ENCODE peak calls at places on chromosomes 16 and 17, in five cellular contexts. One of them, this sample, is unnamed.
A peak's percentile ranks its signal among the peaks of the same experiment; 100 is the strongest.

GRCh38 chr17:41503202-41503601 is 2.2 kb downstream of the KRT13 start:
- DNase-seq in tibial artery: no peak
- DNase-seq in mucosa of gallbladder: no peak
- DNase-seq in stimulated activated CD4-positive, alpha-beta T cell treated with anti-CD3 and anti-CD28 coated beads, Interleukin-4, amount 100 ng/mL, for 1 hour: no peak
- DNase-seq in fibroblast of mammary gland: no peak
- DNase-seq in this sample: no peak

GRCh38 chr17:36590082-36590481 is 1.6 kb upstream of the DHRS11 start:
- DNase-seq in tibial artery: no peak
- DNase-seq in mucosa of gallbladder: no peak
- DNase-seq in stimulated activated CD4-positive, alpha-beta T cell treated with anti-CD3 and anti-CD28 coated beads, Interleukin-4, amount 100 ng/mL, for 1 hour: no peak
- DNase-seq in fibroblast of mammary gland: peak; percentile 23
- DNase-seq in this sample: no peak

GRCh38 chr16:4938683-4939030 is 1.7 kb upstream of the PPL start:
- DNase-seq in tibial artery: no peak
- DNase-seq in mucosa of gallbladder: no peak
- DNase-seq in stimulated activated CD4-positive, alpha-beta T cell treated with anti-CD3 and anti-CD28 coated beads, Interleukin-4, amount 100 ng/mL, for 1 hour: no peak
- DNase-seq in fibroblast of mammary gland: peak; percentile 77
- DNase-seq in this sample: no peak

GRCh38 chr17:80289631-80290030 is 29.0 kb downstream of the RNF213 start:
- DNase-seq in tibial artery: no peak
- DNase-seq in mucosa of gallbladder: no peak
- DNase-seq in stimulated activated CD4-positive, alpha-beta T cell treated with anti-CD3 and anti-CD28 coated beads, Interleukin-4, amount 100 ng/mL, for 1 hour: no peak
- DNase-seq in fibroblast of mammary gland: no peak
- DNase-seq in this sample: no peak

GRCh38 chr17:57357392-57357784 is 101.1 kb downstream of the MSI2 start:
- DNase-seq in tibial artery: no peak
- DNase-seq in mucosa of gallbladder: peak; percentile 76
- DNase-seq in stimulated activated CD4-positive, alpha-beta T cell treated with anti-CD3 and anti-CD28 coated beads, Interleukin-4, amount 100 ng/mL, for 1 hour: no peak
- DNase-seq in fibroblast of mammary gland: no peak
- DNase-seq in this sample: no peak

GRCh38 chr16:67968440-67969285 is at the start of gene SLC12A4:
- DNase-seq in tibial artery: peak; percentile 94
- DNase-seq in mucosa of gallbladder: peak; percentile 71
- DNase-seq in stimulated activated CD4-positive, alpha-beta T cell treated with anti-CD3 and anti-CD28 coated beads, Interleukin-4, amount 100 ng/mL, for 1 hour: peak; percentile 86
- DNase-seq in fibroblast of mammary gland: peak; percentile 62
- DNase-seq in this sample: peak; percentile 96

GRCh38 chr16:66342294-66342900 is 24.1 kb upstream of the CDH5 start:
- DNase-seq in tibial artery: no peak
- DNase-seq in mucosa of gallbladder: no peak
- DNase-seq in stimulated activated CD4-positive, alpha-beta T cell treated with anti-CD3 and anti-CD28 coated beads, Interleukin-4, amount 100 ng/mL, for 1 hour: peak; percentile 30
- DNase-seq in fibroblast of mammary gland: peak; percentile 16
- DNase-seq in this sample: no peak

GRCh38 chr16:3881499-3881995 is 1.0 kb upstream of the CREBBP start:
- DNase-seq in tibial artery: peak; percentile 69
- DNase-seq in mucosa of gallbladder: no peak
- DNase-seq in stimulated activated CD4-positive, alpha-beta T cell treated with anti-CD3 and anti-CD28 coated beads, Interleukin-4, amount 100 ng/mL, for 1 hour: peak; percentile 18
- DNase-seq in fibroblast of mammary gland: no peak
- DNase-seq in this sample: no peak

GRCh38 chr17:80029235-80029974 is 6.3 kb downstream of the TBC1D16 start:
- DNase-seq in tibial artery: peak; percentile 95
- DNase-seq in mucosa of gallbladder: peak; percentile 69
- DNase-seq in stimulated activated CD4-positive, alpha-beta T cell treated with anti-CD3 and anti-CD28 coated beads, Interleukin-4, amount 100 ng/mL, for 1 hour: no peak
- DNase-seq in fibroblast of mammary gland: peak; percentile 98
- DNase-seq in this sample: no peak

GRCh38 chr17:77602062-77602746 is 356.3 kb upstream of the TNRC6C start:
- DNase-seq in tibial artery: peak; percentile 96
- DNase-seq in mucosa of gallbladder: peak; percentile 48
- DNase-seq in stimulated activated CD4-positive, alpha-beta T cell treated with anti-CD3 and anti-CD28 coated beads, Interleukin-4, amount 100 ng/mL, for 1 hour: no peak
- DNase-seq in fibroblast of mammary gland: peak; percentile 71
- DNase-seq in this sample: peak; percentile 89

GRCh38 chr17:15510361-15510760 is 42.9 kb upstream of the CDRT4 start:
- DNase-seq in tibial artery: no peak
- DNase-seq in mucosa of gallbladder: no peak
- DNase-seq in stimulated activated CD4-positive, alpha-beta T cell treated with anti-CD3 and anti-CD28 coated beads, Interleukin-4, amount 100 ng/mL, for 1 hour: no peak
- DNase-seq in fibroblast of mammary gland: peak; percentile 74
- DNase-seq in this sample: no peak

GRCh38 chr16:57882797-57883196 is 80.5 kb upstream of the KIFC3 start:
- DNase-seq in tibial artery: peak; percentile 5
- DNase-seq in mucosa of gallbladder: no peak
- DNase-seq in stimulated activated CD4-positive, alpha-beta T cell treated with anti-CD3 and anti-CD28 coated beads, Interleukin-4, amount 100 ng/mL, for 1 hour: no peak
- DNase-seq in fibroblast of mammary gland: peak; percentile 28
- DNase-seq in this sample: peak; percentile 54

GRCh38 chr16:74743668-74744299 is 30.8 kb downstream of the FA2H start:
- DNase-seq in tibial artery: no peak
- DNase-seq in mucosa of gallbladder: peak; percentile 96
- DNase-seq in stimulated activated CD4-positive, alpha-beta T cell treated with anti-CD3 and anti-CD28 coated beads, Interleukin-4, amount 100 ng/mL, for 1 hour: no peak
- DNase-seq in fibroblast of mammary gland: peak; percentile 65
- DNase-seq in this sample: no peak

GRCh38 chr17:8012996-8013640 is 10.7 kb downstream of the GUCY2D start:
- DNase-seq in tibial artery: no peak
- DNase-seq in mucosa of gallbladder: no peak
- DNase-seq in stimulated activated CD4-positive, alpha-beta T cell treated with anti-CD3 and anti-CD28 coated beads, Interleukin-4, amount 100 ng/mL, for 1 hour: no peak
- DNase-seq in fibroblast of mammary gland: no peak
- DNase-seq in this sample: no peak

GRCh38 chr17:20852541-20853370 is 190.1 kb downstream of the USP22 start:
- DNase-seq in tibial artery: peak; percentile 67
- DNase-seq in mucosa of gallbladder: no peak
- DNase-seq in stimulated activated CD4-positive, alpha-beta T cell treated with anti-CD3 and anti-CD28 coated beads, Interleukin-4, amount 100 ng/mL, for 1 hour: no peak
- DNase-seq in fibroblast of mammary gland: no peak
- DNase-seq in this sample: no peak